ENCODE peak calls at places on chromosomes 13 and 19, in eight cellular contexts. K is Panc1; Q is mesothelial cell of epicardium; D is CD4-positive, alpha-beta T cell; P is heart right ventricle; W is neural crest cell; J is colonic mucosa; X is lung. G is an unnamed sample.

GRCh38 chr13:47426126-47426849 is 529.4 kb upstream of the HTR2A start:
- DNase-seq in Q (no peak), X (no peak), K (peak; percentile 8), W (no peak), P (no peak), J (peak; percentile 19), D (no peak), G (no peak)

GRCh38 chr19:52226652-52227051 is 36.8 kb downstream of the PPP2R1A start:
- DNase-seq in D (no peak), Q (no peak), W (no peak), P (no peak), X (no peak), K (no peak), J (no peak), G (no peak)

GRCh38 chr19:36215276-36216171 is 618 bp downstream of the ZNF146 start:
- DNase-seq in W (peak; percentile 7), K (no peak), Q (no peak), D (no peak), X (no peak), J (no peak), P (no peak), G (no peak)

GRCh38 chr13:30159446-30159839 is 147.9 kb downstream of the KATNAL1 start:
- DNase-seq in D (no peak), J (no peak), X (no peak), K (no peak), Q (no peak), W (no peak), P (no peak), G (no peak)

GRCh38 chr13:19173752-19174151 is 7.9 kb downstream of the TUBA3C start:
- DNase-seq in J (no peak), X (no peak), D (no peak), Q (no peak), K (no peak), P (no peak), W (no peak), G (no peak)

GRCh38 chr13:94480672-94481145 is 1.2 kb upstream of the DCT start:
- DNase-seq in X (no peak), D (no peak), W (no peak), J (no peak), Q (no peak), K (no peak), P (peak; percentile 16), G (no peak)

GRCh38 chr19:36141039-36141914 is 1.4 kb downstream of the CAPNS1 start:
- DNase-seq in J (peak; percentile 95), X (peak; percentile 92), D (peak; percentile 85), P (peak; percentile 88), Q (peak; percentile 91), K (peak; percentile 39), W (peak; percentile 81), G (peak; percentile 84)

GRCh38 chr13:40983269-40983668 is 35.8 kb downstream of the ELF1 start:
- DNase-seq in K (no peak), D (no peak), Q (no peak), W (no peak), P (no peak), X (no peak), J (no peak), G (no peak)

GRCh38 chr13:35470671-35471465 is 5.6 kb downstream of the MAB21L1 start:
- DNase-seq in K (no peak), P (peak; percentile 60), Q (peak; percentile 57), W (peak; percentile 47), D (no peak), X (no peak), J (peak; percentile 30), G (no peak)

GRCh38 chr13:114109646-114110045 is 22.8 kb downstream of the RASA3 start:
- DNase-seq in J (no peak), Q (no peak), W (no peak), D (no peak), P (no peak), X (no peak), K (no peak), G (no peak)

GRCh38 chr19:29217591-29217990 is 4.6 kb upstream of the UQCRFS1 start:
- DNase-seq in Q (no peak), P (no peak), W (no peak), K (no peak), X (no peak), J (no peak), D (no peak), G (no peak)

GRCh38 chr19:11096210-11096841 is 7.1 kb downstream of the LDLR start:
- DNase-seq in D (no peak), K (no peak), Q (no peak), J (no peak), X (no peak), P (peak; percentile 60), W (no peak), G (no peak)

GRCh38 chr13:79628463-79628862 is 147.5 kb downstream of the NDFIP2 start:
- DNase-seq in K (no peak), J (no peak), X (no peak), D (no peak), P (no peak), W (no peak), Q (no peak), G (no peak)

GRCh38 chr13:51479199-51479523 is 26.3 kb upstream of the INTS6 start:
- DNase-seq in W (no peak), Q (no peak), P (no peak), K (no peak), X (no peak), D (no peak), J (no peak), G (no peak)

GRCh38 chr19:3508771-3509535 is 2.8 kb downstream of the FZR1 start:
- DNase-seq in W (no peak), Q (no peak), K (no peak), J (no peak), P (no peak), X (no peak), D (no peak), G (no peak)

DNA sequence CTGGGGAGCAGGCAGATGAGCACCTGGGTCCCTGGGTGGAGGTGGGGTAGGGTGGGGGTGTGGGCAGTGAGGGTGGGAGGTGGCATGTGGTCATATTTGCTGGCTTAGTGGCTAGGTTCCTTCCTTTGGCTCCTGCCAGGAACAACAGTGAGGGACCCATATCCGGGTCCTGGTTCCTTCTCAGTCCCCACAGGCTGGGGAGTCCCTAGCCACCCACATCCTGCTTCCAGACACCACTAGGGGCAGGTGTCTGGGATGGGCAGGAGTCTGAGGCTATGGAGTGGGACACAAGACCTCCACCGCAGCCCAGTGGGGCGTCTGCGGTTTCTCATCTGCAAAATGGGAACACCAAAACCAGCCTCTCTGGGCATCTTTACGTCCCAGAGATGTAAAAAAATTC is 828 bp upstream of the FCGBP start:
- DNase-seq in J (no peak), P (no peak), D (no peak), Q (no peak), K (no peak), X (no peak), W (no peak), G (no peak)
- TF ChIP-seq CTCF in J (no peak), P (no peak), D (no peak), Q (no peak), K (no peak), X (no peak), W (no peak), G (no peak)

DNA sequence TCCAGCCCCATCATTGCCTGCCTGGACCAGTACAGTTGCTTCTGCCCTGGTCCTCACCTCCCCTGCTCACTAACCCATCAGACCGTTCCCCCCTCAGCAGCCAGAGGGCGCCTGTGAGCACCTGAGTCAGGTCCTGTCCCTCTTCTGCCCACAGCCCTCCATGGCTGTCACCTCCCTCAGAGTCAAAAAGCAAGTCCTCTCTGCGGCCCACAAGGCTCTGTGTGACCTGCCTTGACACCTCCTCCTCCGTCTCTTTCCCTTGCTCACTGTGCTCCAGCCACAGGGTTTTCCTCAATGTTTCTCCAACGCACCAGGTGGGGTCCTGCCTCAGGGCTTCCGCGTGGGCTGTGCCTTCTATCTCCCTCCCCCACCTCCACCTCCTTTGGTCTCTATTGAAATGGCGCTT is 29.4 kb upstream of the PTPRS start:
- DNase-seq in J (peak; percentile 56), D (peak; percentile 10), K (no peak), Q (peak; percentile 70), P (peak; percentile 41), W (peak; percentile 76), X (peak; percentile 43), G (peak; percentile 18)
- TF ChIP-seq CTCF in J (peak; percentile 55), D (peak; percentile 23), K (peak; percentile 80), Q (peak; percentile 40), P (peak; percentile 51), W (peak; percentile 79), X (no peak), G (no peak)

GRCh38 chr13:76826527-76826926 is 59.7 kb downstream of the KCTD12 start:
- DNase-seq in P (no peak), Q (no peak), X (no peak), K (no peak), D (no peak), J (no peak), W (no peak), G (no peak)

GRCh38 chr13:76820759-76821158 is 65.4 kb downstream of the KCTD12 start:
- DNase-seq in X (no peak), J (no peak), Q (no peak), K (no peak), D (no peak), P (peak; percentile 40), W (no peak), G (no peak)

GRCh38 chr13:76823969-76824368 is 62.2 kb downstream of the KCTD12 start:
- DNase-seq in P (no peak), J (no peak), X (no peak), K (no peak), W (no peak), D (no peak), Q (no peak), G (no peak)

GRCh38 chr13:76825415-76825814 is 60.8 kb downstream of the KCTD12 start:
- DNase-seq in K (no peak), Q (no peak), X (no peak), P (no peak), J (no peak), D (no peak), W (no peak), G (no peak)

GRCh38 chr13:76822691-76823267 is 63.4 kb downstream of the KCTD12 start:
- DNase-seq in J (no peak), Q (no peak), W (no peak), X (no peak), K (no peak), D (no peak), P (no peak), G (no peak)
- TF ChIP-seq CTCF in J (peak; percentile 24), Q (no peak), W (no peak), X (no peak), K (no peak), D (no peak), P (peak; percentile 47), G (no peak)

DNA sequence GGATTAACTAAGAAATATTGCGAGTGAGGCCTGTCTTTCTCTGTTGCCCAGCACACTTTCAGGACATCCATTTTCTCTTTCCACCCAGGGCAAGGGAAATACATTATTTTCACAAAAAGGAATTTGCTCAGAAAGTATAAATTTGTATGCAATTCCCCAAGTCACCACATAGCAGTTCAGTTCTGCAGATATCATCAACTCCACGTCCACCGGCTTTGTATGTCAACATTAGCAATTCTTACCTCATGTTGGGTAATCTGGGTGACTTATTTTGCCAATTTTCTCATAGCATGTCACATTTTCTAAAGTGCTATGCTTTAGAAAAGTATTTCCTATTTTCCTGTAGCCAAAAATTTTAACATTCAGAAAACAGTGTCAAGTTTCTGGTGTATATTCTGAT is 501.8 kb downstream of the EFNB2 start:
- DNase-seq in K (no peak), Q (no peak), X (no peak), D (no peak), J (no peak), P (no peak), W (no peak), G (no peak)
- TF ChIP-seq CTCF in K (no peak), Q (peak; percentile 65), X (no peak), D (no peak), J (no peak), P (no peak), W (peak; percentile 52), G (no peak)

GRCh38 chr13:25214371-25215252 is 42.5 kb upstream of the AMER2 start:
- DNase-seq in X (no peak), D (no peak), W (no peak), Q (no peak), J (no peak), P (peak; percentile 16), K (no peak), G (no peak)
- TF ChIP-seq CTCF in X (no peak), D (no peak), W (no peak), Q (no peak), J (no peak), P (no peak), K (no peak), G (no peak)